ENCODE peak calls at places on chromosomes 12 and 14, in nine cellular contexts. U is effector CD4-positive, alpha-beta T cell; M is left lung; W is iris pigment epithelial cell; Y is posterior vena cava; N is HS-27A; K is CD8-positive, alpha-beta T cell; B is choroid plexus epithelial cell; D is GOT3. E is an unnamed sample.

GRCh38 chr12:54411398-54412241 is 7.4 kb downstream of the ITGA5 start:
- DNase-seq in U (peak), M (peak), W (peak), Y (peak), N (peak), K (no peak), B (peak), D (peak), E (no peak)

GRCh38 chr12:82963961-82964360 is 277.3 kb downstream of the TMTC2 start:
- DNase-seq in U (no peak), M (no peak), W (peak), Y (no peak), N (no peak), K (no peak), B (peak), D (no peak), E (no peak)

GRCh38 chr12:79071498-79071897 is 206.9 kb downstream of the SYT1 start:
- DNase-seq in U (no peak), M (no peak), W (no peak), Y (no peak), N (no peak), K (no peak), B (no peak), D (no peak), E (no peak)

GRCh38 chr14:68016243-68016914 is 196.8 kb downstream of the RAD51B start:
- DNase-seq in U (no peak), M (no peak), W (peak), Y (no peak), N (no peak), K (no peak), B (peak), D (no peak), E (no peak)

GRCh38 chr12:83102499-83102898 is 415.8 kb downstream of the TMTC2 start:
- DNase-seq in U (no peak), M (no peak), W (peak), Y (no peak), N (no peak), K (no peak), B (peak), D (no peak), E (no peak)

GRCh38 chr14:41607966-41608663 is 1.4 kb downstream of the LRFN5 start:
- DNase-seq in U (no peak), M (peak), W (peak), Y (no peak), N (no peak), K (no peak), B (peak), D (no peak), E (no peak)

GRCh38 chr12:46958599-46959290 is 120.7 kb upstream of the PCED1B start:
- DNase-seq in U (no peak), M (no peak), W (no peak), Y (no peak), N (no peak), K (no peak), B (no peak), D (no peak), E (no peak)

GRCh38 chr12:116474331-116474730 is 84.8 kb upstream of the MAP1LC3B2 start:
- DNase-seq in U (no peak), M (no peak), W (no peak), Y (no peak), N (no peak), K (no peak), B (no peak), D (no peak), E (no peak)

E was measured in mesenteric fat pad.